ENCODE peak calls at places on chromosomes 12 and 14, in nine cellular contexts. M is colonic mucosa, S is AG04450, G is GM13977, H is transverse colon, E is GM23338, Q is fibroblast of pulmonary artery, R is fibroblast of mammary gland, K is PC-3. O is an unnamed sample.

GRCh38 chr12:57008113-57008687 is 1.9 kb upstream of the ZBTB39 start:
- DNase-seq in G (peak; percentile 72), H (no peak), R (peak; percentile 76), K (peak; percentile 76), E (peak; percentile 73), Q (peak; percentile 84), S (peak; percentile 46), M (no peak), O (no peak)

GRCh38 chr12:131346578-131347344 is 364.1 kb upstream of the SFSWAP start:
- DNase-seq in H (no peak), Q (no peak), R (no peak), K (no peak), M (no peak), G (no peak), S (no peak), E (no peak), O (no peak)

GRCh38 chr12:124399622-124400021 is 104.7 kb downstream of the RFLNA start:
- DNase-seq in Q (peak; percentile 46), E (peak; percentile 75), S (no peak), H (peak; percentile 42), M (peak; percentile 64), K (peak; percentile 51), G (peak; percentile 86), R (no peak), O (no peak)

GRCh38 chr12:30988887-30989286 is 62.3 kb downstream of the TSPAN11 start:
- DNase-seq in R (no peak), M (peak; percentile 48), H (peak; percentile 27), K (peak; percentile 27), Q (no peak), G (no peak), S (no peak), E (no peak), O (no peak)

GRCh38 chr14:36524874-36525745 is 5.1 kb upstream of the NKX2-1 start:
- DNase-seq in R (peak; percentile 32), E (peak; percentile 94), K (peak; percentile 62), M (peak; percentile 64), Q (no peak), S (no peak), H (peak; percentile 36), G (peak; percentile 31), O (no peak)

GRCh38 chr12:69583203-69583602 is 2.1 kb upstream of the CCT2 start:
- DNase-seq in S (no peak), E (peak; percentile 75), R (no peak), Q (no peak), H (no peak), K (peak; percentile 38), M (no peak), G (no peak), O (no peak)

GRCh38 chr12:5377997-5378596 is 53.8 kb upstream of the NTF3 start:
- DNase-seq in R (no peak), G (no peak), Q (no peak), S (no peak), H (peak; percentile 69), K (peak; percentile 3), M (peak; percentile 82), E (no peak), O (peak; percentile 29)

GRCh38 chr12:80269953-80270552 is 170.7 kb downstream of the OTOGL start:
- DNase-seq in E (peak; percentile 72), Q (peak; percentile 72), K (peak; percentile 69), G (no peak), M (no peak), H (no peak), S (peak; percentile 27), R (peak; percentile 64), O (no peak)

GRCh38 chr14:27688823-27689444 is 1077.7 kb upstream of the FOXG1 start:
- DNase-seq in E (peak; percentile 30), H (no peak), S (no peak), K (no peak), M (no peak), G (no peak), R (no peak), Q (no peak), O (no peak)

GRCh38 chr12:32755654-32756475 is at the start of gene YARS2:
- DNase-seq in Q (peak; percentile 99), G (peak; percentile 83), M (peak; percentile 97), K (peak; percentile 96), E (peak; percentile 99), S (peak; percentile 96), R (peak; percentile 99), H (peak; percentile 96), O (peak; percentile 79)
- TF ChIP-seq CTCF in Q (peak; percentile 83), G (peak; percentile 82), M (peak; percentile 78), K (peak; percentile 86), E (peak; percentile 99), S (peak; percentile 83), R (peak; percentile 82), H (peak; percentile 91), O (peak; percentile 75)

GRCh38 chr14:105011312-105011990 is 9.4 kb downstream of the CDCA4 start:
- DNase-seq in K (no peak), R (no peak), M (no peak), G (no peak), S (no peak), Q (no peak), H (no peak), E (no peak), O (no peak)

GRCh38 chr14:105013150-105013787 is 7.6 kb downstream of the CDCA4 start:
- DNase-seq in S (no peak), Q (no peak), G (no peak), R (no peak), M (no peak), H (no peak), K (no peak), E (no peak), O (no peak)

GRCh38 chr14:105010891-105011291 is 10.0 kb downstream of the CDCA4 start:
- DNase-seq in Q (no peak), R (no peak), S (no peak), H (peak; percentile 32), K (no peak), E (no peak), M (no peak), G (no peak), O (no peak)

GRCh38 chr14:105014032-105014431 is 6.9 kb downstream of the CDCA4 start:
- DNase-seq in E (no peak), Q (no peak), R (no peak), H (no peak), M (no peak), G (no peak), K (no peak), S (no peak), O (no peak)

GRCh38 chr14:105012171-105012985 is 8.5 kb downstream of the CDCA4 start:
- DNase-seq in Q (no peak), K (no peak), S (no peak), E (no peak), R (no peak), G (no peak), M (no peak), H (peak; percentile 34), O (no peak)
- TF ChIP-seq CTCF in Q (peak; percentile 3), K (peak; percentile 58), S (peak; percentile 20), E (no peak), R (no peak), G (peak; percentile 16), M (peak; percentile 38), H (peak; percentile 54), O (no peak)

GRCh38 chr12:100753837-100754236 is 40.7 kb upstream of the ANO4 start:
- DNase-seq in M (no peak), H (no peak), Q (no peak), R (peak; percentile 93), E (no peak), K (peak; percentile 13), S (no peak), G (no peak), O (no peak)

GRCh38 chr12:100758083-100758482 is 36.5 kb upstream of the ANO4 start:
- DNase-seq in H (no peak), Q (no peak), S (no peak), E (no peak), K (no peak), M (no peak), R (no peak), G (no peak), O (no peak)

GRCh38 chr12:100752841-100753240 is 41.7 kb upstream of the ANO4 start:
- DNase-seq in R (peak; percentile 68), G (no peak), S (no peak), H (no peak), Q (peak; percentile 8), E (no peak), K (no peak), M (no peak), O (no peak)

DNA sequence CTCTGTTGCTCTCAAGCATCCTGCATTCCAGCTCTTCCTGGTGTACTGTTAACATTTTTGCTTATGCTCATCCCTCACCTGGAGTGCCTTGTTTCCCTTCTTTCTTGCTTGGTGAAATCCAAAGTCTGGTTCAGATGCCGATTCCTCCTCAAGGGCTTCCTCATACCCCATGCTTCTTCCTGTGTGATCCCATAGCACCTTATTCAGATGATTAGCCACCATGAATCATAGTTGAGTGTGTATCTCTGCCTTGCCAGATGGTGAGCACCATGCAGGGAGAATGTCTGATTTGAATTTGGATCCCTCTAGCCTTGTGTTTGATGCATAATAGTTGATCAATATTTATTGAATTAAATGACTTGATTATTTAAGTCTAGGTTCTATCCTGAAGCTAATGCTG is 39.4 kb upstream of the ANO4 start:
- DNase-seq in M (no peak), Q (no peak), E (no peak), K (no peak), R (peak; percentile 79), H (no peak), G (no peak), S (no peak), O (no peak)
- TF ChIP-seq CTCF in M (no peak), Q (no peak), E (no peak), K (no peak), R (no peak), H (no peak), G (no peak), S (no peak), O (no peak)

GRCh38 chr12:122160761-122161160 is 13.3 kb downstream of the IL31 start:
- DNase-seq in S (no peak), E (no peak), M (no peak), H (no peak), K (no peak), R (no peak), G (no peak), Q (no peak), O (no peak)

GRCh38 chr12:122161682-122162081 is 12.3 kb downstream of the IL31 start:
- DNase-seq in S (no peak), M (no peak), G (no peak), R (no peak), E (no peak), H (no peak), Q (no peak), K (no peak), O (no peak)

GRCh38 chr12:122162976-122163375 is 11.0 kb downstream of the IL31 start:
- DNase-seq in Q (no peak), R (no peak), M (no peak), S (no peak), E (no peak), H (no peak), G (no peak), K (no peak), O (no peak)

GRCh38 chr12:122158700-122159285 is 15.2 kb downstream of the IL31 start:
- DNase-seq in E (no peak), H (no peak), R (no peak), K (no peak), M (no peak), G (no peak), S (no peak), Q (no peak), O (no peak)

DNA sequence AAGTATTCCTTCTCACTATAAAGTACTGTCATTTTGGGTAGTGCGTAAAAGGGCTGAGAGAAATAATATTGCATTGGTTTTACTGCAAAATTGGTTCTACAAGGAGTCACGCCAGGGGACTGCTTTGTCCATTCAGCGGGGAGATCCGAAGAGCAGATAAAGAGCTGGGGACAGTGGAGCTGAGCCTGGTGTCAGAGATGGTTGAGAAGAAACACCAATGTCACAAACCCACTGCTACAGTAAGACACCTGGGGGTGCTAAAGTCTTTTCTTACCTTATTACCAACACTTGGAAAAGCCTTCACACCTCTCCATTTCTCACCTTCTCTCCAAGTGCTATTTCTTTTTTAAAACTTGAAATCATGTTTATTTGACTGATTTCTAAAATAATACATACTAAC is 14.1 kb downstream of the IL31 start:
- DNase-seq in S (no peak), R (no peak), Q (no peak), E (peak; percentile 40), H (no peak), M (no peak), K (no peak), G (no peak), O (no peak)
- TF ChIP-seq CTCF in S (no peak), R (peak; percentile 11), Q (no peak), E (peak; percentile 34), H (no peak), M (no peak), K (no peak), G (peak; percentile 24), O (no peak)

O was measured in mesothelial cell of epicardium.